ENCODE peak calls at places on chromosomes 12 and 14, in six cellular contexts. One of them, this sample, is unnamed. For H3K4me1, the result is how much of the 10 kb centered on the place peaks cover.

GRCh38 chr12:24537241-24537860 is 411.6 kb downstream of the BCAT1 start:
- DNase-seq in heart left ventricle: no peak
- DNase-seq in tibial nerve: no peak
- DNase-seq in pancreas: no peak
- DNase-seq in lower lobe of right lung: no peak
- DNase-seq in mucosa of descending colon: no peak
- DNase-seq in this sample: no peak

GRCh38 chr14:101241807-101242278 is 319.5 kb upstream of the DIO3 start:
- DNase-seq in mucosa of descending colon: no peak
- DNase-seq in tibial nerve: no peak
- DNase-seq in pancreas: no peak
- DNase-seq in lower lobe of right lung: peak
- DNase-seq in heart left ventricle: no peak
- DNase-seq in this sample: no peak

GRCh38 chr14:37230551-37231194 is 32.9 kb downstream of the MIPOL1 start:
- DNase-seq in pancreas: no peak
- DNase-seq in heart left ventricle: no peak
- DNase-seq in tibial nerve: peak
- DNase-seq in lower lobe of right lung: no peak
- DNase-seq in mucosa of descending colon: no peak
- DNase-seq in this sample: no peak

GRCh38 chr12:63238892-63239291 is 87.9 kb upstream of the AVPR1A start:
- DNase-seq in tibial nerve: no peak
- DNase-seq in lower lobe of right lung: no peak
- DNase-seq in mucosa of descending colon: no peak
- DNase-seq in pancreas: no peak
- DNase-seq in heart left ventricle: no peak
- DNase-seq in this sample: no peak

GRCh38 chr12:100554608-100555077 is 18.8 kb upstream of the GAS2L3 start:
- DNase-seq in mucosa of descending colon: no peak
- DNase-seq in tibial nerve: peak
- DNase-seq in lower lobe of right lung: no peak
- DNase-seq in heart left ventricle: peak
- DNase-seq in pancreas: peak
- DNase-seq in this sample: no peak

GRCh38 chr12:91272456-91273063 is 89.9 kb upstream of the DCN start:
- DNase-seq in mucosa of descending colon: peak
- DNase-seq in heart left ventricle: peak
- DNase-seq in lower lobe of right lung: peak
- DNase-seq in pancreas: peak
- DNase-seq in tibial nerve: peak
- DNase-seq in this sample: peak

GRCh38 chr14:50225067-50225973 is 6.1 kb downstream of the SOS2 start:
- DNase-seq in tibial nerve: peak
- DNase-seq in lower lobe of right lung: no peak
- DNase-seq in pancreas: peak
- DNase-seq in heart left ventricle: peak
- DNase-seq in mucosa of descending colon: no peak
- DNase-seq in this sample: no peak

GRCh38 chr12:18861287-18861858 is 123.5 kb downstream of the CAPZA3 start:
- DNase-seq in tibial nerve: no peak
- DNase-seq in mucosa of descending colon: no peak
- DNase-seq in heart left ventricle: no peak
- DNase-seq in pancreas: no peak
- DNase-seq in lower lobe of right lung: no peak
- DNase-seq in this sample: no peak

GRCh38 chr14:94176808-94177207 is 2.7 kb downstream of the PPP4R4 start:
- DNase-seq in mucosa of descending colon: no peak
- DNase-seq in tibial nerve: no peak
- DNase-seq in heart left ventricle: no peak
- DNase-seq in pancreas: no peak
- DNase-seq in lower lobe of right lung: no peak
- DNase-seq in this sample: no peak

GRCh38 chr14:103686831-103687485 is 28.3 kb downstream of the XRCC3 start:
- DNase-seq in mucosa of descending colon: no peak
- DNase-seq in pancreas: no peak
- DNase-seq in heart left ventricle: no peak
- DNase-seq in lower lobe of right lung: no peak
- DNase-seq in tibial nerve: no peak
- DNase-seq in this sample: no peak

GRCh38 chr12:94240171-94240570 is 91.8 kb downstream of the PLXNC1 start:
- DNase-seq in lower lobe of right lung: no peak
- DNase-seq in pancreas: no peak
- DNase-seq in heart left ventricle: no peak
- DNase-seq in tibial nerve: no peak
- DNase-seq in mucosa of descending colon: no peak
- DNase-seq in this sample: no peak

GRCh38 chr12:101779626-101780025 is 40.4 kb upstream of the SYCP3 start:
- DNase-seq in tibial nerve: no peak
- DNase-seq in lower lobe of right lung: no peak
- DNase-seq in mucosa of descending colon: no peak
- DNase-seq in heart left ventricle: no peak
- DNase-seq in pancreas: no peak
- DNase-seq in this sample: no peak

GRCh38 chr12:101779200-101779599 is 39.9 kb upstream of the SYCP3 start:
- DNase-seq in lower lobe of right lung: no peak
- DNase-seq in mucosa of descending colon: no peak
- DNase-seq in heart left ventricle: no peak
- DNase-seq in tibial nerve: no peak
- DNase-seq in pancreas: no peak
- DNase-seq in this sample: no peak

GRCh38 chr12:101777476-101777875 is 38.2 kb upstream of the SYCP3 start:
- DNase-seq in heart left ventricle: no peak
- DNase-seq in tibial nerve: no peak
- DNase-seq in mucosa of descending colon: no peak
- DNase-seq in lower lobe of right lung: no peak
- DNase-seq in pancreas: no peak
- DNase-seq in this sample: no peak

GRCh38 chr12:101775814-101776213 is 36.6 kb upstream of the SYCP3 start:
- DNase-seq in mucosa of descending colon: no peak
- DNase-seq in heart left ventricle: no peak
- DNase-seq in pancreas: no peak
- DNase-seq in lower lobe of right lung: no peak
- DNase-seq in tibial nerve: no peak
- DNase-seq in this sample: no peak

GRCh38 chr12:101777978-101778377 is 38.7 kb upstream of the SYCP3 start:
- DNase-seq in pancreas: no peak
- DNase-seq in lower lobe of right lung: no peak
- DNase-seq in heart left ventricle: peak
- DNase-seq in mucosa of descending colon: no peak
- DNase-seq in tibial nerve: no peak
- DNase-seq in this sample: no peak
- H3K4me1 ChIP-seq in pancreas: under half
- H3K4me1 ChIP-seq in lower lobe of right lung: under half
- H3K4me1 ChIP-seq in heart left ventricle: under half
- H3K4me1 ChIP-seq in mucosa of descending colon: under half
- H3K4me1 ChIP-seq in tibial nerve: under half
- H3K4me1 ChIP-seq in this sample: under half

GRCh38 chr12:11885261-11886038 is 185.3 kb upstream of the BCL2L14 start:
- DNase-seq in mucosa of descending colon: peak
- DNase-seq in lower lobe of right lung: no peak
- DNase-seq in heart left ventricle: no peak
- DNase-seq in pancreas: peak
- DNase-seq in tibial nerve: no peak
- DNase-seq in this sample: no peak
- H3K4me3 ChIP-seq in mucosa of descending colon: no peak
- H3K4me3 ChIP-seq in lower lobe of right lung: no peak
- H3K4me3 ChIP-seq in heart left ventricle: no peak
- H3K4me3 ChIP-seq in pancreas: no peak
- H3K4me3 ChIP-seq in tibial nerve: no peak
- H3K4me3 ChIP-seq in this sample: no peak

GRCh38 chr14:57169901-57170300 is 98.8 kb downstream of the EXOC5 start:
- DNase-seq in mucosa of descending colon: no peak
- DNase-seq in heart left ventricle: no peak
- DNase-seq in tibial nerve: no peak
- DNase-seq in lower lobe of right lung: no peak
- DNase-seq in pancreas: no peak
- DNase-seq in this sample: no peak
- H3K4me1 ChIP-seq in mucosa of descending colon: under half
- H3K4me1 ChIP-seq in heart left ventricle: under half
- H3K4me1 ChIP-seq in tibial nerve: under half
- H3K4me1 ChIP-seq in lower lobe of right lung: under half
- H3K4me1 ChIP-seq in pancreas: under half
- H3K4me1 ChIP-seq in this sample: under half

GRCh38 chr14:68790656-68791077 is 2.2 kb downstream of the ZFP36L1 start:
- DNase-seq in pancreas: no peak
- DNase-seq in heart left ventricle: no peak
- DNase-seq in lower lobe of right lung: no peak
- DNase-seq in mucosa of descending colon: no peak
- DNase-seq in tibial nerve: no peak
- DNase-seq in this sample: no peak
- H3K4me3 ChIP-seq in pancreas: peak
- H3K4me3 ChIP-seq in heart left ventricle: peak
- H3K4me3 ChIP-seq in lower lobe of right lung: peak
- H3K4me3 ChIP-seq in mucosa of descending colon: peak
- H3K4me3 ChIP-seq in tibial nerve: peak
- H3K4me3 ChIP-seq in this sample: peak